ENCODE peak calls at places on chromosomes 5 and 9, in six cellular contexts. M is neural progenitor cell, A is B cell, Y is breast epithelium, F is HCT116, D is body of pancreas. Q is an unnamed sample.

GRCh38 chr5:169164481-169164925 is 136.4 kb downstream of the SLIT3 start:
- DNase-seq in M (peak; percentile 93), A (no peak), Y (peak; percentile 61), F (no peak), D (no peak), Q (no peak)

GRCh38 chr9:94623253-94623652 is 16.1 kb downstream of the FBP1 start:
- DNase-seq in M (peak; percentile 70), A (no peak), Y (peak; percentile 62), F (peak; percentile 59), D (peak; percentile 80), Q (peak; percentile 65)

GRCh38 chr9:92598382-92598781 is 62.6 kb upstream of the ECM2 start:
- DNase-seq in M (no peak), A (no peak), Y (no peak), F (no peak), D (no peak), Q (no peak)

GRCh38 chr9:124011460-124012301 is at the start of gene LHX2:
- DNase-seq in M (peak; percentile 98), A (no peak), Y (no peak), F (peak; percentile 75), D (peak; percentile 28), Q (peak; percentile 88)

GRCh38 chr9:134560654-134561053 is 80.9 kb upstream of the COL5A1 start:
- DNase-seq in M (no peak), A (no peak), Y (no peak), F (no peak), D (no peak), Q (no peak)

GRCh38 chr9:27430754-27431540 is 93.1 kb upstream of the IFNK start:
- DNase-seq in M (peak; percentile 10), A (no peak), Y (no peak), F (no peak), D (no peak), Q (no peak)

GRCh38 chr9:138060365-138060764 is 182.8 kb downstream of the CACNA1B start:
- DNase-seq in M (no peak), A (no peak), Y (peak; percentile 35), F (no peak), D (no peak), Q (no peak)

GRCh38 chr9:113541019-113541900 is 77.7 kb downstream of the RGS3 start:
- DNase-seq in M (peak; percentile 87), A (no peak), Y (no peak), F (peak; percentile 54), D (peak; percentile 50), Q (no peak)

GRCh38 chr5:33148076-33148501 is 292.7 kb upstream of the TARS1 start:
- DNase-seq in M (no peak), A (no peak), Y (no peak), F (no peak), D (peak; percentile 25), Q (no peak)

GRCh38 chr5:104267282-104268015 is 704.9 kb upstream of the NUDT12 start:
- DNase-seq in M (no peak), A (no peak), Y (no peak), F (no peak), D (no peak), Q (no peak)

GRCh38 chr5:93717162-93717561 is 24.2 kb downstream of the POU5F2 start:
- DNase-seq in M (no peak), A (no peak), Y (no peak), F (no peak), D (peak; percentile 23), Q (no peak)

GRCh38 chr9:82354260-82354659 is 365.7 kb downstream of the SPATA31D1 start:
- DNase-seq in M (no peak), A (no peak), Y (no peak), F (no peak), D (no peak), Q (no peak)

GRCh38 chr5:56852228-56853000 is 37.1 kb downstream of the MAP3K1 start:
- DNase-seq in M (no peak), A (no peak), Y (no peak), F (no peak), D (no peak), Q (no peak)

GRCh38 chr5:8879248-8879647 is 666.6 kb downstream of the SEMA5A start:
- DNase-seq in M (no peak), A (no peak), Y (no peak), F (no peak), D (no peak), Q (no peak)

GRCh38 chr5:149826574-149826973 is 96.5 kb downstream of the PPARGC1B start:
- DNase-seq in M (no peak), A (no peak), Y (no peak), F (no peak), D (no peak), Q (no peak)

GRCh38 chr5:14417792-14418765 is 163.5 kb upstream of the OTULINL start:
- DNase-seq in M (no peak), A (no peak), Y (no peak), F (no peak), D (no peak), Q (no peak)

GRCh38 chr9:75892168-75892901 is 1.9 kb downstream of the PCSK5 start:
- DNase-seq in M (peak; percentile 61), A (no peak), Y (no peak), F (no peak), D (peak; percentile 43), Q (peak; percentile 16)

GRCh38 chr9:82894961-82895902 is 167.7 kb downstream of the RASEF start:
- DNase-seq in M (no peak), A (no peak), Y (no peak), F (no peak), D (no peak), Q (no peak)

GRCh38 chr9:98172604-98173003 is 19.8 kb downstream of the CORO2A start:
- DNase-seq in M (peak; percentile 47), A (no peak), Y (no peak), F (no peak), D (peak; percentile 13), Q (no peak)

GRCh38 chr5:124741711-124742496 is 4.5 kb downstream of the ZNF608 start:
- DNase-seq in M (peak; percentile 91), A (no peak), Y (no peak), F (peak; percentile 75), D (peak; percentile 70), Q (no peak)

GRCh38 chr5:68647743-68648142 is 432.2 kb downstream of the PIK3R1 start:
- DNase-seq in M (no peak), A (no peak), Y (no peak), F (no peak), D (no peak), Q (no peak)

GRCh38 chr5:117220730-117221129 is 646.1 kb upstream of the SEMA6A start:
- DNase-seq in M (no peak), A (no peak), Y (no peak), F (no peak), D (no peak), Q (no peak)

GRCh38 chr5:77778881-77779438 is 2.8 kb upstream of the TBCA start:
- DNase-seq in M (no peak), A (no peak), Y (no peak), F (no peak), D (no peak), Q (no peak)

GRCh38 chr5:75667586-75667985 is 49.7 kb downstream of the POC5 start:
- DNase-seq in M (no peak), A (no peak), Y (no peak), F (no peak), D (no peak), Q (no peak)

GRCh38 chr5:55360190-55360589 is 52.4 kb downstream of the MTREX start:
- DNase-seq in M (no peak), A (no peak), Y (no peak), F (no peak), D (no peak), Q (no peak)

GRCh38 chr9:95031711-95032461 is 285.6 kb downstream of the FANCC start:
- DNase-seq in M (peak; percentile 60), A (no peak), Y (no peak), F (no peak), D (peak; percentile 96), Q (no peak)

GRCh38 chr5:72604111-72604792 is 97.0 kb upstream of the ZNF366 start:
- DNase-seq in M (no peak), A (no peak), Y (no peak), F (no peak), D (no peak), Q (no peak)

GRCh38 chr5:141359790-141360426 is at the start of gene PCDHGB2:
- DNase-seq in M (peak; percentile 38), A (no peak), Y (no peak), F (peak; percentile 40), D (no peak), Q (peak; percentile 61)

GRCh38 chr9:116712781-116713180 is 25.7 kb downstream of the TRIM32 start:
- DNase-seq in M (no peak), A (no peak), Y (no peak), F (no peak), D (no peak), Q (no peak)

GRCh38 chr5:145465487-145466263 is 369.5 kb downstream of the PRELID2 start:
- DNase-seq in M (no peak), A (no peak), Y (no peak), F (no peak), D (no peak), Q (no peak)

GRCh38 chr9:38422555-38423245 is 1.6 kb downstream of the IGFBPL1 start:
- DNase-seq in M (no peak), A (no peak), Y (no peak), F (no peak), D (no peak), Q (no peak)

GRCh38 chr9:36878986-36879982 is 154.8 kb downstream of the PAX5 start:
- DNase-seq in M (no peak), A (no peak), Y (no peak), F (no peak), D (no peak), Q (peak; percentile 89)

GRCh38 chr5:29758986-29759421 is 1434.5 kb upstream of the CDH6 start:
- DNase-seq in M (peak; percentile 64), A (no peak), Y (no peak), F (no peak), D (no peak), Q (no peak)

GRCh38 chr5:36496471-36496870 is 109.9 kb upstream of the SLC1A3 start:
- DNase-seq in M (no peak), A (no peak), Y (no peak), F (no peak), D (no peak), Q (no peak)

GRCh38 chr9:17005085-17005484 is 129.8 kb upstream of the CNTLN start:
- DNase-seq in M (no peak), A (no peak), Y (no peak), F (no peak), D (peak; percentile 68), Q (no peak)

GRCh38 chr5:72628771-72629313 is 121.6 kb upstream of the ZNF366 start:
- DNase-seq in M (no peak), A (no peak), Y (no peak), F (no peak), D (no peak), Q (no peak)

GRCh38 chr5:78597068-78597857 is 51.3 kb downstream of the LHFPL2 start:
- DNase-seq in M (no peak), A (no peak), Y (no peak), F (no peak), D (no peak), Q (no peak)

GRCh38 chr5:40401965-40402364 is 277.8 kb upstream of the PTGER4 start:
- DNase-seq in M (no peak), A (no peak), Y (no peak), F (no peak), D (no peak), Q (no peak)

GRCh38 chr9:37984278-37984671 is 80.3 kb upstream of the SLC25A51 start:
- DNase-seq in M (no peak), A (no peak), Y (no peak), F (no peak), D (no peak), Q (no peak)